ENCODE peak calls at places on chromosomes 6 and 20, in eight cellular contexts. K is type B pancreatic cell; Y is RWPE1; O is HepG2; F is amygdala; P is stimulated activated CD4-positive, alpha-beta T cell treated with anti-CD3 and anti-CD28 coated beads, Interleukin-12 subunit alpha, Interleukin-12 subunit beta, amount 100 ng/mL, for 48 hours; M is activated naive CD8-positive, alpha-beta T cell treated with anti-CD3 and anti-CD28 coated beads, Interleukin-2, amount 10 ng/mL, durations not matched to agents 7 days and 5 days; R is bronchial epithelial cell. Q is an unnamed sample.

GRCh38 chr6:157314705-157315321 is 8.5 kb downstream of the TMEM242 start:
- DNase-seq in K (no peak), Y (peak; percentile 72), O (peak; percentile 76), F (no peak), P (no peak), M (no peak), R (peak; percentile 74), Q (peak; percentile 32)

GRCh38 chr6:163438940-163439335 is 24.4 kb downstream of the QKI start:
- DNase-seq in K (no peak), Y (no peak), O (peak; percentile 49), F (no peak), P (peak; percentile 19), M (no peak), R (no peak), Q (no peak)

GRCh38 chr6:168506460-168506859 is 65.5 kb downstream of the SMOC2 start:
- DNase-seq in K (no peak), Y (no peak), O (no peak), F (no peak), P (no peak), M (no peak), R (no peak), Q (no peak)

GRCh38 chr20:44886276-44886671 is 769 bp downstream of the YWHAB start:
- DNase-seq in K (no peak), Y (peak; percentile 56), O (no peak), F (no peak), P (no peak), M (no peak), R (no peak), Q (no peak)

GRCh38 chr6:97865612-97866011 is 582.6 kb upstream of the MMS22L start:
- DNase-seq in K (no peak), Y (peak; percentile 8), O (no peak), F (no peak), P (no peak), M (no peak), R (peak; percentile 61), Q (no peak)

GRCh38 chr6:43856005-43856765 is 86.2 kb downstream of the VEGFA start:
- DNase-seq in K (no peak), Y (no peak), O (peak; percentile 86), F (no peak), P (no peak), M (no peak), R (peak; percentile 30), Q (peak; percentile 61)

GRCh38 chr20:16462711-16463110 is 110.5 kb downstream of the KIF16B start:
- DNase-seq in K (no peak), Y (no peak), O (no peak), F (no peak), P (no peak), M (no peak), R (no peak), Q (no peak)

GRCh38 chr6:28725890-28726348 is 197.9 kb downstream of the TRIM27 start:
- DNase-seq in K (no peak), Y (no peak), O (peak; percentile 25), F (no peak), P (no peak), M (no peak), R (peak; percentile 40), Q (no peak)

GRCh38 chr6:134117409-134117808 is 65.0 kb upstream of the SLC2A12 start:
- DNase-seq in K (no peak), Y (no peak), O (no peak), F (peak; percentile 41), P (no peak), M (no peak), R (no peak), Q (no peak)

GRCh38 chr20:4998160-4998651 is 3.1 kb downstream of the SLC23A2 start:
- DNase-seq in K (no peak), Y (no peak), O (peak; percentile 65), F (no peak), P (no peak), M (no peak), R (no peak), Q (no peak)

GRCh38 chr6:131451330-131452195 is 121.5 kb upstream of the ARG1 start:
- DNase-seq in K (no peak), Y (no peak), O (no peak), F (no peak), P (no peak), M (no peak), R (peak; percentile 47), Q (no peak)

GRCh38 chr20:63532449-63532971 is 4.7 kb downstream of the PTK6 start:
- DNase-seq in K (no peak), Y (no peak), O (no peak), F (no peak), P (no peak), M (no peak), R (no peak), Q (peak; percentile 35)

GRCh38 chr6:21582651-21583050 is 10.9 kb upstream of the SOX4 start:
- DNase-seq in K (no peak), Y (no peak), O (no peak), F (no peak), P (no peak), M (no peak), R (peak; percentile 70), Q (no peak)

GRCh38 chr6:155185544-155185943 is 78.3 kb upstream of the CLDN20 start:
- DNase-seq in K (no peak), Y (peak; percentile 74), O (no peak), F (no peak), P (peak; percentile 20), M (no peak), R (peak; percentile 70), Q (no peak)

GRCh38 chr6:87588756-87589407 is 905 bp downstream of the RARS2 start:
- DNase-seq in K (no peak), Y (no peak), O (no peak), F (no peak), P (no peak), M (no peak), R (no peak), Q (no peak)

GRCh38 chr6:14889172-14889571 is 356.7 kb upstream of the JARID2 start:
- DNase-seq in K (no peak), Y (no peak), O (no peak), F (no peak), P (no peak), M (no peak), R (peak; percentile 51), Q (no peak)

GRCh38 chr6:156916108-156916801 is 139.1 kb downstream of the ARID1B start:
- DNase-seq in K (no peak), Y (no peak), O (no peak), F (no peak), P (no peak), M (no peak), R (no peak), Q (no peak)

GRCh38 chr20:61599061-61599930 is 347.2 kb downstream of the CDH4 start:
- DNase-seq in K (no peak), Y (no peak), O (no peak), F (no peak), P (no peak), M (no peak), R (no peak), Q (no peak)

GRCh38 chr6:14713008-14713452 is 532.8 kb upstream of the JARID2 start:
- DNase-seq in K (no peak), Y (peak; percentile 55), O (no peak), F (no peak), P (no peak), M (no peak), R (peak; percentile 89), Q (no peak)

GRCh38 chr6:49541210-49541724 is 9.2 kb upstream of the C6orf141 start:
- DNase-seq in K (no peak), Y (peak; percentile 87), O (peak; percentile 57), F (no peak), P (no peak), M (no peak), R (peak; percentile 96), Q (no peak)

GRCh38 chr6:15498640-15499039 is 164.2 kb downstream of the DTNBP1 start:
- DNase-seq in K (no peak), Y (peak; percentile 81), O (no peak), F (no peak), P (no peak), M (no peak), R (peak; percentile 86), Q (no peak)

GRCh38 chr20:1225729-1226313 is at the start of gene RAD21L1:
- DNase-seq in K (peak; percentile 91), Y (peak; percentile 96), O (no peak), F (peak; percentile 80), P (peak; percentile 74), M (peak; percentile 82), R (peak; percentile 20), Q (peak; percentile 90)

GRCh38 chr20:25047766-25048165 is 10.2 kb downstream of the ACSS1 start:
- DNase-seq in K (no peak), Y (no peak), O (no peak), F (no peak), P (no peak), M (no peak), R (no peak), Q (no peak)

GRCh38 chr20:17327185-17327780 is 100.4 kb downstream of the PCSK2 start:
- DNase-seq in K (no peak), Y (no peak), O (no peak), F (no peak), P (no peak), M (no peak), R (no peak), Q (no peak)

GRCh38 chr20:21436186-21436585 is 38.9 kb upstream of the NKX2-4 start:
- DNase-seq in K (no peak), Y (peak; percentile 91), O (peak; percentile 13), F (no peak), P (no peak), M (no peak), R (peak; percentile 94), Q (peak; percentile 58)

GRCh38 chr20:36820073-36820472 is 46.5 kb upstream of the DSN1 start:
- DNase-seq in K (no peak), Y (no peak), O (no peak), F (no peak), P (no peak), M (no peak), R (no peak), Q (no peak)

GRCh38 chr20:14919473-14920157 is 582.2 kb upstream of the FLRT3 start:
- DNase-seq in K (no peak), Y (peak; percentile 76), O (no peak), F (no peak), P (no peak), M (no peak), R (peak; percentile 86), Q (no peak)

GRCh38 chr6:112286756-112287155 is 32.4 kb upstream of the LAMA4 start:
- DNase-seq in K (no peak), Y (no peak), O (no peak), F (no peak), P (no peak), M (no peak), R (no peak), Q (no peak)

GRCh38 chr6:5028921-5029320 is 25.1 kb upstream of the RPP40 start:
- DNase-seq in K (no peak), Y (no peak), O (peak; percentile 36), F (no peak), P (no peak), M (no peak), R (no peak), Q (no peak)

GRCh38 chr6:168052291-168052891 is 26.6 kb downstream of the FRMD1 start:
- DNase-seq in K (no peak), Y (no peak), O (no peak), F (no peak), P (no peak), M (no peak), R (no peak), Q (no peak)